ENCODE peak calls at places on chromosomes 13 and 19, in four cellular contexts. One of them, this sample, is unnamed.

GRCh38 chr19:57305056-57305455 is 15.2 kb upstream of the ZNF543 start:
- DNase-seq in kidney epithelial cell: no peak
- DNase-seq in MM.1S: no peak
- DNase-seq in Karpas-422: no peak
- DNase-seq in this sample: peak; percentile 84

GRCh38 chr19:51166846-51167490 is 24.9 kb downstream of the SIGLEC7 start:
- DNase-seq in kidney epithelial cell: no peak
- DNase-seq in MM.1S: no peak
- DNase-seq in Karpas-422: no peak
- DNase-seq in this sample: no peak

GRCh38 chr13:51000576-51001260 is 91.1 kb downstream of the RNASEH2B start:
- DNase-seq in kidney epithelial cell: peak; percentile 38
- DNase-seq in MM.1S: no peak
- DNase-seq in Karpas-422: no peak
- DNase-seq in this sample: peak; percentile 97

GRCh38 chr19:8655340-8655709 is 24.9 kb downstream of the NFILZ start:
- DNase-seq in kidney epithelial cell: no peak
- DNase-seq in MM.1S: peak; percentile 80
- DNase-seq in Karpas-422: no peak
- DNase-seq in this sample: no peak

GRCh38 chr19:49570997-49571676 is 9.2 kb downstream of the NOSIP start:
- DNase-seq in kidney epithelial cell: no peak
- DNase-seq in MM.1S: peak; percentile 50
- DNase-seq in Karpas-422: peak; percentile 67
- DNase-seq in this sample: no peak

GRCh38 chr13:65497265-65497664 is 1732.9 kb downstream of the PCDH9 start:
- DNase-seq in kidney epithelial cell: peak; percentile 56
- DNase-seq in MM.1S: no peak
- DNase-seq in Karpas-422: no peak
- DNase-seq in this sample: peak; percentile 2

GRCh38 chr19:28239270-28239669 is 973.7 kb downstream of the UQCRFS1 start:
- DNase-seq in kidney epithelial cell: no peak
- DNase-seq in MM.1S: no peak
- DNase-seq in Karpas-422: peak; percentile 53
- DNase-seq in this sample: no peak

GRCh38 chr19:13487985-13488384 is 18.3 kb downstream of the CACNA1A start:
- DNase-seq in kidney epithelial cell: no peak
- DNase-seq in MM.1S: no peak
- DNase-seq in Karpas-422: no peak
- DNase-seq in this sample: no peak

GRCh38 chr19:17718988-17719711 is at the start of gene MAP1S:
- DNase-seq in kidney epithelial cell: no peak
- DNase-seq in MM.1S: peak; percentile 52
- DNase-seq in Karpas-422: peak; percentile 90
- DNase-seq in this sample: peak; percentile 2

GRCh38 chr13:22735381-22735995 is 445.3 kb upstream of the SGCG start:
- DNase-seq in kidney epithelial cell: no peak
- DNase-seq in MM.1S: no peak
- DNase-seq in Karpas-422: no peak
- DNase-seq in this sample: no peak

GRCh38 chr13:35260316-35260715 is 216.2 kb downstream of the MAB21L1 start:
- DNase-seq in kidney epithelial cell: no peak
- DNase-seq in MM.1S: no peak
- DNase-seq in Karpas-422: no peak
- DNase-seq in this sample: no peak

GRCh38 chr19:10295305-10295846 is 5.6 kb downstream of the ICAM5 start:
- DNase-seq in kidney epithelial cell: no peak
- DNase-seq in MM.1S: peak; percentile 50
- DNase-seq in Karpas-422: peak; percentile 72
- DNase-seq in this sample: no peak

GRCh38 chr19:50496189-50497029 is 14.6 kb downstream of the JOSD2 start:
- DNase-seq in kidney epithelial cell: no peak
- DNase-seq in MM.1S: no peak
- DNase-seq in Karpas-422: no peak
- DNase-seq in this sample: no peak

GRCh38 chr13:112605531-112605990 is 17.6 kb upstream of the TUBGCP3 start:
- DNase-seq in kidney epithelial cell: no peak
- DNase-seq in MM.1S: no peak
- DNase-seq in Karpas-422: no peak
- DNase-seq in this sample: no peak

GRCh38 chr13:40475617-40476016 is 190.8 kb downstream of the FOXO1 start:
- DNase-seq in kidney epithelial cell: no peak
- DNase-seq in MM.1S: no peak
- DNase-seq in Karpas-422: no peak
- DNase-seq in this sample: no peak

GRCh38 chr13:52156724-52157251 is 2.6 kb downstream of the NEK3 start:
- DNase-seq in kidney epithelial cell: no peak
- DNase-seq in MM.1S: no peak
- DNase-seq in Karpas-422: no peak
- DNase-seq in this sample: no peak

GRCh38 chr19:10744848-10745293 is 27.0 kb downstream of the DNM2 start:
- DNase-seq in kidney epithelial cell: no peak
- DNase-seq in MM.1S: no peak
- DNase-seq in Karpas-422: no peak
- DNase-seq in this sample: no peak

DNA sequence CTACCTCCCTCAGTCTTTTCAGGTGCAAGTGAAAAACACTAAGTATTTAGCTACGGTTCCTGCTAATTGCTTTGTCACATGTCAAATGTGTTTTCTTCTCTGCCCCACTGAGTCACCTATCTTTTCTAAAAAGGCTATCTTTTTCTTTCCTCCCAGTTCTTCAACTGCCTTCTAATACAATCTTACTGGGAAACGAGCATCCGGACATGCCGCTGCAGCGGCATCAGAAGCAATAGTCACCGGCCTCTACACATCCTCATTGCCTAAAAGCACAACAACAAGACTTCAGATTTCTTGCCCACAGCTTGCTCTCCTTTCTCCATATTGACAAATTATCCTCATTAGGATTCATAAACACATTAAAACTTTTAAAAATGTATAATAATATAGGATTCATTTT is 1.2 kb downstream of the PCDH9 start:
- DNase-seq in kidney epithelial cell: no peak
- DNase-seq in MM.1S: no peak
- DNase-seq in Karpas-422: no peak
- DNase-seq in this sample: no peak
- H3K4me3 ChIP-seq in kidney epithelial cell: peak overlapping the region; percentile 76
- H3K4me3 ChIP-seq in MM.1S: peak overlapping the region; percentile 71
- H3K4me3 ChIP-seq in Karpas-422: peak overlapping the region; percentile 89
- H3K4me3 ChIP-seq in this sample: no peak overlapping the region

GRCh38 chr19:42628411-42629135 is 33.8 kb upstream of the CEACAM8 start:
- DNase-seq in kidney epithelial cell: no peak
- DNase-seq in MM.1S: peak; percentile 50
- DNase-seq in Karpas-422: no peak
- DNase-seq in this sample: no peak
- H3K4me3 ChIP-seq in kidney epithelial cell: no peak overlapping the region
- H3K4me3 ChIP-seq in MM.1S: no peak overlapping the region
- H3K4me3 ChIP-seq in Karpas-422: no peak overlapping the region
- H3K4me3 ChIP-seq in this sample: no peak overlapping the region

DNA sequence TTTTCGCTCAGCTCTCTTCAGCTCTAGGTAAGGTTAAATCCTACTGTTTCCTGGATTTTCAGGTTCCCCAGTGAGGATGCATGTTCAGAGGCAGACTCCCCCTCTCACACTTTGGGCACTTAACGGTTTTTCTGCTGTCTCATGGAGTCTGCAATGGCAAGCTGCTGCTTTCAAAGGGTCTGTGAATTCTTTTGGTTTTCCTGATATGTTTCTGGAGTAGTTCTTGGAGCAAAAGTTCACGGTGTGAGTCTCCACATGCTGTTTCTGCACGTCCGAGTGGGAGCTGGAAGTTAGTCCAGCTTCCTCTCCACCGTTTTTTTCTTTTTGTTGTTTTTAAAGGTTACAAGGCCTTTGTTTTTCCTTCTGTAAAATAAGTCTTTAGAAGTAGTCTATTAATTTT is 35.5 kb downstream of the DNAJC15 start:
- DNase-seq in kidney epithelial cell: no peak
- DNase-seq in MM.1S: no peak
- DNase-seq in Karpas-422: no peak
- DNase-seq in this sample: no peak
- H3K4me3 ChIP-seq in kidney epithelial cell: no peak overlapping the region
- H3K4me3 ChIP-seq in MM.1S: no peak overlapping the region
- H3K4me3 ChIP-seq in Karpas-422: no peak overlapping the region
- H3K4me3 ChIP-seq in this sample: no peak overlapping the region

GRCh38 chr19:54230031-54230430 is 7.2 kb upstream of the LILRB3 start:
- DNase-seq in kidney epithelial cell: no peak
- DNase-seq in MM.1S: no peak
- DNase-seq in Karpas-422: no peak
- DNase-seq in this sample: no peak

GRCh38 chr19:54233941-54234340 is 8.6 kb downstream of the LILRA6 start:
- DNase-seq in kidney epithelial cell: no peak
- DNase-seq in MM.1S: no peak
- DNase-seq in Karpas-422: no peak
- DNase-seq in this sample: no peak

GRCh38 chr19:54231077-54231931 is 8.5 kb upstream of the LILRB3 start:
- DNase-seq in kidney epithelial cell: no peak
- DNase-seq in MM.1S: peak; percentile 53
- DNase-seq in Karpas-422: peak; percentile 95
- DNase-seq in this sample: peak; percentile 44

GRCh38 chr19:54229146-54229545 is 6.3 kb upstream of the LILRB3 start:
- DNase-seq in kidney epithelial cell: no peak
- DNase-seq in MM.1S: no peak
- DNase-seq in Karpas-422: no peak
- DNase-seq in this sample: no peak

DNA sequence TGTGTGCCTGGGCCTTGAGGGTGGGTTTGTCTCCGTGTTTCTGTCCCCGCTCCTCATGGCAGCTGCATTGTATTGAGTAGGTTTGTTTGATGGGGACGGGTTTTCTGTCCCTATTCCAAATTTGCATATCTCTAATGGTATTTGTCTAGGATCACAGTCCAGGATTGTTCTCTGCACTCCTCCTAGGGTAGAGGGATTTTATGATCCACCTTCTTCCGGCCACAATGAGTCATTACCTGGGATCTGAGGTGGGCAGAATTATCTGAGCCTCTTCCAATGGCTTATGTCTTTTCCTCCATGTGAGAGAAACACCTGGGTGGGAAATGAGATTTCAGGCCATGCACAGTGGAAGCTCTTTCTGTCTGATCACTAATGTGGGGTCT is 9.7 kb upstream of the LILRB3 start:
- DNase-seq in kidney epithelial cell: no peak
- DNase-seq in MM.1S: no peak
- DNase-seq in Karpas-422: no peak
- DNase-seq in this sample: no peak
- H3K4me3 ChIP-seq in kidney epithelial cell: no peak overlapping the region
- H3K4me3 ChIP-seq in MM.1S: no peak overlapping the region
- H3K4me3 ChIP-seq in Karpas-422: no peak overlapping the region
- H3K4me3 ChIP-seq in this sample: no peak overlapping the region

DNA sequence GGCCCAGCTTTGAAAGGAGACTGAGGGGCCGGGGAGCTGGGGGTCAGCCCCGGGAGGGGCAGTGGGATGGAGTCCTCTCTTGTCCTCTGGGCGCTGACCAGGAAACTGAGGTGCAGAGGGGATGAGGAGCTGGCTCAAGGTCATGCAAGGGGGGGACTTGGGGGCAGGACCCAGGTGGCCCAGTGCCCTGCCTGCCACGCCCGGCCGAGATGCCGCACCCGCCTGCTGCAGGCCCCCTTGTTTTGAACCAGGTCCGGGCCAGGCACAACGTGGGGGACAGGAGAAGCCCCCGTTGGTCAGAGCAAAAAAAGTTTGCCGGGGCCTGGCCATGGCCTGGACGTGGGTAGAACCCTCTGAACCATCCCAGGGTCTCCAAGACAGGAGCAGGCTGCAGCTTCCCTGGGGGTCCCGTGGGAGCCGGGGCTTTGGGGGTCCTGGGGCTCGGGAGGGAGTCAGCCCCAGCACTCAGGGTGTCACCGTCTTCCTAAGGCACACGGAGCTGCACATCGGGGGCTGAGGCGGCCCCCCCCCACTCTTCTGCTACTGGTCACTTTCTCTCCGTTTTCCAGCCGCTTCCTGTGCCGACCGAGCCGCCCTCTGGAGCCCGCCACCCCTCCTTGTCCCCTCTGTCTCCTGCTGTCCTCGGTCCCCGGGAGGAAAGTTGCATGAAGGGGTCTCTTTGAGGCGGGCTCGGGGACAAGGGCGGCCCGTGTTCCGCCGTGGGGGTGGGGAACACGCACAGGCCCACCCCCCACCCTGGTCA is 1.4 kb downstream of the EFNA2 start:
- DNase-seq in kidney epithelial cell: no peak
- DNase-seq in MM.1S: no peak
- DNase-seq in Karpas-422: no peak
- DNase-seq in this sample: no peak
- H3K4me3 ChIP-seq in kidney epithelial cell: no peak overlapping the region
- H3K4me3 ChIP-seq in MM.1S: no peak overlapping the region
- H3K4me3 ChIP-seq in Karpas-422: no peak overlapping the region
- H3K4me3 ChIP-seq in this sample: no peak overlapping the region

GRCh38 chr19:45340232-45340898 is at the start of gene KLC3:
- DNase-seq in kidney epithelial cell: no peak
- DNase-seq in MM.1S: peak; percentile 23
- DNase-seq in Karpas-422: no peak
- DNase-seq in this sample: peak; percentile 29
- H3K4me3 ChIP-seq in kidney epithelial cell: peak within 1 kb of the TSS; percentile 29
- H3K4me3 ChIP-seq in MM.1S: no peak within 1 kb of the TSS
- H3K4me3 ChIP-seq in Karpas-422: no peak within 1 kb of the TSS
- H3K4me3 ChIP-seq in this sample: peak within 1 kb of the TSS; percentile 80

GRCh38 chr19:35932291-35932936 is 3.8 kb upstream of the LRFN3 start:
- DNase-seq in kidney epithelial cell: no peak
- DNase-seq in MM.1S: no peak
- DNase-seq in Karpas-422: peak; percentile 36
- DNase-seq in this sample: no peak
- H3K4me3 ChIP-seq in kidney epithelial cell: no peak overlapping the region
- H3K4me3 ChIP-seq in MM.1S: no peak overlapping the region
- H3K4me3 ChIP-seq in Karpas-422: peak overlapping the region; percentile 41
- H3K4me3 ChIP-seq in this sample: no peak overlapping the region

This sample was measured in bronchial epithelial cell.